ENCODE peak calls at places on chromosomes 4 and X, in five cellular contexts. One of them, this sample, is unnamed.

GRCh38 chrX:132737743-132738142 is 220.7 kb downstream of the HS6ST2 start:
- DNase-seq in HuH-7: no peak
- DNase-seq in breast epithelium: peak
- DNase-seq in SK-N-DZ: no peak
- DNase-seq in PC-3: peak
- DNase-seq in this sample: peak

GRCh38 chr4:149885896-149886295 is 70.3 kb upstream of the IQCM start:
- DNase-seq in HuH-7: no peak
- DNase-seq in breast epithelium: no peak
- DNase-seq in SK-N-DZ: no peak
- DNase-seq in PC-3: peak
- DNase-seq in this sample: no peak

GRCh38 chr4:153465583-153465921 is 608 bp upstream of the TMEM131L start:
- DNase-seq in HuH-7: peak
- DNase-seq in breast epithelium: no peak
- DNase-seq in SK-N-DZ: peak
- DNase-seq in PC-3: peak
- DNase-seq in this sample: peak

GRCh38 chr4:114005569-114006442 is 26.4 kb upstream of the ARSJ start:
- DNase-seq in HuH-7: no peak
- DNase-seq in breast epithelium: no peak
- DNase-seq in SK-N-DZ: no peak
- DNase-seq in PC-3: peak
- DNase-seq in this sample: no peak

GRCh38 chr4:153364061-153364460 is 19.6 kb downstream of the MND1 start:
- DNase-seq in HuH-7: no peak
- DNase-seq in breast epithelium: no peak
- DNase-seq in SK-N-DZ: no peak
- DNase-seq in PC-3: no peak
- DNase-seq in this sample: no peak

GRCh38 chr4:39754309-39754708 is 56.4 kb downstream of the UBE2K start:
- DNase-seq in HuH-7: no peak
- DNase-seq in breast epithelium: no peak
- DNase-seq in SK-N-DZ: no peak
- DNase-seq in PC-3: no peak
- DNase-seq in this sample: no peak

GRCh38 chr4:54230479-54231418 is 1.7 kb downstream of the PDGFRA start:
- DNase-seq in HuH-7: no peak
- DNase-seq in breast epithelium: no peak
- DNase-seq in SK-N-DZ: peak
- DNase-seq in PC-3: no peak
- DNase-seq in this sample: no peak

GRCh38 chrX:84153538-84153937 is 34.5 kb downstream of the RPS6KA6 start:
- DNase-seq in HuH-7: no peak
- DNase-seq in breast epithelium: no peak
- DNase-seq in SK-N-DZ: no peak
- DNase-seq in PC-3: peak
- DNase-seq in this sample: no peak

GRCh38 chr4:111064342-111064993 is 441.6 kb upstream of the PITX2 start:
- DNase-seq in HuH-7: no peak
- DNase-seq in breast epithelium: no peak
- DNase-seq in SK-N-DZ: no peak
- DNase-seq in PC-3: peak
- DNase-seq in this sample: no peak

GRCh38 chr4:165325732-165326512 is 1.5 kb upstream of the MSMO1 start:
- DNase-seq in HuH-7: no peak
- DNase-seq in breast epithelium: no peak
- DNase-seq in SK-N-DZ: no peak
- DNase-seq in PC-3: peak
- DNase-seq in this sample: no peak

GRCh38 chrX:51332188-51332942 is at the start of gene NUDT10:
- DNase-seq in HuH-7: no peak
- DNase-seq in breast epithelium: no peak
- DNase-seq in SK-N-DZ: peak
- DNase-seq in PC-3: no peak
- DNase-seq in this sample: no peak

GRCh38 chr4:152479428-152480026 is 56.4 kb downstream of the FBXW7 start:
- DNase-seq in HuH-7: no peak
- DNase-seq in breast epithelium: no peak
- DNase-seq in SK-N-DZ: no peak
- DNase-seq in PC-3: no peak
- DNase-seq in this sample: no peak

GRCh38 chrX:63275127-63275526 is 76.0 kb downstream of the SPIN4 start:
- DNase-seq in HuH-7: no peak
- DNase-seq in breast epithelium: no peak
- DNase-seq in SK-N-DZ: no peak
- DNase-seq in PC-3: peak
- DNase-seq in this sample: peak

GRCh38 chrX:127726227-127726626 is 326.0 kb downstream of the ACTRT1 start:
- DNase-seq in HuH-7: no peak
- DNase-seq in breast epithelium: no peak
- DNase-seq in SK-N-DZ: no peak
- DNase-seq in PC-3: no peak
- DNase-seq in this sample: no peak

GRCh38 chrX:112774142-112774541 is 66.5 kb downstream of the AMOT start:
- DNase-seq in HuH-7: no peak
- DNase-seq in breast epithelium: no peak
- DNase-seq in SK-N-DZ: no peak
- DNase-seq in PC-3: no peak
- DNase-seq in this sample: no peak

GRCh38 chr4:2796261-2797187 is 3.6 kb downstream of the SH3BP2 start:
- DNase-seq in HuH-7: no peak
- DNase-seq in breast epithelium: peak
- DNase-seq in SK-N-DZ: no peak
- DNase-seq in PC-3: peak
- DNase-seq in this sample: no peak